ENCODE peak calls at places on chromosomes 12 and 14, in five cellular contexts. I is activated T-helper 1 cell treated with anti-CD3 and anti-CD28 coated beads, Interleukin-12 subunit alpha, Interleukin-12 subunit beta, Interleukin-2, Interleukin-4 antibody, amounts not matched to agents 30 ng/mL and 10 ng/mL and 1 ng/mL, durations not matched to agents 14 hours and 24 hours and 36 hours; K is breast epithelium; M is neural crest cell; O is colonic mucosa. A is an unnamed sample.

GRCh38 chr12:112309797-112310196 is 72.4 kb downstream of the HECTD4 start:
- DNase-seq in M (no peak), I (no peak), K (no peak), O (no peak), A (no peak)

GRCh38 chr12:59708059-59708458 is 112.2 kb downstream of the SLC16A7 start:
- DNase-seq in O (no peak), K (no peak), I (no peak), M (no peak), A (no peak)

GRCh38 chr12:57661376-57661775 is 28.4 kb upstream of the B4GALNT1 start:
- DNase-seq in M (no peak), K (no peak), I (no peak), O (no peak), A (no peak)

GRCh38 chr12:116242740-116243139 is 34.8 kb downstream of the MED13L start:
- DNase-seq in I (no peak), K (no peak), M (no peak), O (no peak), A (no peak)

GRCh38 chr12:20058068-20058467 is 310.3 kb upstream of the PDE3A start:
- DNase-seq in O (no peak), I (no peak), K (no peak), M (no peak), A (no peak)

GRCh38 chr12:111404362-111405148 is 1.2 kb upstream of the SH2B3 start:
- DNase-seq in I (peak), O (peak), K (no peak), M (no peak), A (peak)

GRCh38 chr12:99053599-99054362 is 408.7 kb downstream of the APAF1 start:
- DNase-seq in M (no peak), I (no peak), O (no peak), K (no peak), A (no peak)

GRCh38 chr12:19227190-19227879 is 97.8 kb downstream of the PLEKHA5 start:
- DNase-seq in O (no peak), M (no peak), I (no peak), K (no peak), A (no peak)

GRCh38 chr12:132429932-132430643 is 59.9 kb upstream of the FBRSL1 start:
- DNase-seq in O (peak), M (no peak), K (no peak), I (peak), A (peak)

GRCh38 chr14:90319173-90319572 is 12.6 kb downstream of the NRDE2 start:
- DNase-seq in M (no peak), K (no peak), I (no peak), O (no peak), A (no peak)

GRCh38 chr14:89179891-89180404 is 237.1 kb downstream of the FOXN3 start:
- DNase-seq in O (no peak), M (no peak), I (no peak), K (no peak), A (no peak)

GRCh38 chr12:123150273-123150803 is 552 bp downstream of the PITPNM2 start:
- DNase-seq in O (peak), I (peak), K (no peak), M (peak), A (peak)

GRCh38 chr12:108730337-108731104 is 797 bp downstream of the CORO1C start:
- DNase-seq in K (peak), O (peak), M (peak), I (peak), A (peak)

GRCh38 chr14:83463500-83464098 is 1929.9 kb upstream of the SEL1L start:
- DNase-seq in M (peak), K (no peak), O (peak), I (no peak), A (peak)

GRCh38 chr14:78848234-78848820 is 678.2 kb downstream of the NRXN3 start:
- DNase-seq in M (peak), O (peak), K (no peak), I (no peak), A (peak)

A was measured in erythroblast.